ENCODE peak calls at places on chromosomes 13 and 19, in eight cellular contexts. Q is heart left ventricle, Z is IMR-90, A is astrocyte, W is testis, X is brain microvascular endothelial cell, H is ascending aorta, Y is right lobe of liver. T is an unnamed sample.

GRCh38 chr19:39874404-39874803 is 28.2 kb upstream of the FBL start:
- DNase-seq in Q (no peak), Z (no peak), A (no peak), W (no peak), X (no peak), H (no peak), Y (no peak), T (no peak)

GRCh38 chr19:3135961-3136683 is at the start of gene GNA15:
- DNase-seq in Q (no peak), Z (no peak), A (no peak), W (no peak), X (no peak), H (no peak), Y (no peak), T (no peak)

GRCh38 chr19:13784731-13785452 is 10.4 kb upstream of the ZSWIM4 start:
- DNase-seq in Q (peak; percentile 71), Z (peak; percentile 58), A (peak; percentile 53), W (peak; percentile 70), X (peak; percentile 40), H (peak; percentile 28), Y (peak; percentile 75), T (no peak)

GRCh38 chr19:4730740-4731171 is 7.1 kb upstream of the DPP9 start:
- DNase-seq in Q (no peak), Z (no peak), A (no peak), W (no peak), X (no peak), H (no peak), Y (no peak), T (no peak)

GRCh38 chr19:6108721-6109633 is 1.3 kb downstream of the RFX2 start:
- DNase-seq in Q (peak; percentile 74), Z (peak; percentile 66), A (peak; percentile 62), W (peak; percentile 54), X (no peak), H (no peak), Y (no peak), T (no peak)

GRCh38 chr19:23287620-23288019 is 37.4 kb upstream of the ZNF724 start:
- DNase-seq in Q (no peak), Z (no peak), A (no peak), W (no peak), X (no peak), H (no peak), Y (no peak), T (no peak)

GRCh38 chr19:35266149-35266903 is 2.4 kb upstream of the USF2 start:
- DNase-seq in Q (no peak), Z (no peak), A (no peak), W (peak; percentile 14), X (no peak), H (no peak), Y (no peak), T (no peak)

GRCh38 chr13:43763143-43763759 is 23.5 kb downstream of the ENOX1 start:
- DNase-seq in Q (no peak), Z (no peak), A (no peak), W (no peak), X (no peak), H (no peak), Y (no peak), T (no peak)

GRCh38 chr19:23440791-23441190 is 45.5 kb upstream of the ZNF91 start:
- DNase-seq in Q (no peak), Z (no peak), A (no peak), W (peak; percentile 29), X (no peak), H (no peak), Y (no peak), T (no peak)

GRCh38 chr19:44356383-44357111 is at the start of gene ZNF112:
- DNase-seq in Q (peak; percentile 91), Z (peak; percentile 91), A (peak; percentile 90), W (peak; percentile 96), X (peak; percentile 90), H (peak; percentile 41), Y (peak; percentile 94), T (peak; percentile 80)

GRCh38 chr13:112741835-112742570 is 52.2 kb downstream of the ATP11A start:
- DNase-seq in Q (no peak), Z (no peak), A (no peak), W (no peak), X (no peak), H (no peak), Y (no peak), T (no peak)

GRCh38 chr13:112740502-112741131 is 50.8 kb downstream of the ATP11A start:
- DNase-seq in Q (peak; percentile 87), Z (peak; percentile 95), A (peak; percentile 55), W (no peak), X (peak; percentile 71), H (no peak), Y (peak; percentile 71), T (peak; percentile 74)

GRCh38 chr13:112743451-112744305 is 53.8 kb downstream of the ATP11A start:
- DNase-seq in Q (no peak), Z (no peak), A (no peak), W (no peak), X (no peak), H (no peak), Y (no peak), T (no peak)

GRCh38 chr13:112742583-112742982 is 52.7 kb downstream of the ATP11A start:
- DNase-seq in Q (no peak), Z (no peak), A (no peak), W (no peak), X (no peak), H (no peak), Y (no peak), T (no peak)

DNA sequence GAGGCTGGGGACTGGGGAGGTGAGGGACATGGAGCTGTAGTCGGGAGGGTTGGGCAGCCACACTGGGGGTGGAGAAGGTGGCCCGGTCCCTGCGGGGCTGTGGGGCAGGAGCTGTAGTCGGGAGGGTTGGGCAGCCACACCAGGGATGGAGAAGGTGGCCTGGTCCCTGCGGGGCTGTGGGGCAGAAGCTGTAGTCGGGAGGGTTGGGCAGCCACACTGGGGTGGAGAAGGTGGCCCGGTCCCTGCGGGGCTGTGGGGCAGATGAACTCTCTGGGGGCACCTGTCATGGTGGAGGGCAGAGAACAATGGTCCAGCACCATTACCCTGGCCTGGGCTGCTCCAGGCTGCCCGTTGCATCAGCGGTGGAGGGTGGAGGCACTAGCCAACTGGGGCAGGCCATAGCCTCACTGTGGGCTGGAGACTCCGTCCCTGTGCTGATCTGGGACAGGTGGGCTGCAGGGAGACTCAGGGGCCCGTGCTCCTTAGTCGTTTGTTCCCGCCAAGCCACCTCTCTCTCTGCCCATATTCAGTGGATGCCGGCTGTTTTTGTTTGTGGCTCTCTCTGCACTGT is 51.4 kb downstream of the ATP11A start:
- DNase-seq in Q (no peak), Z (no peak), A (no peak), W (no peak), X (no peak), H (no peak), Y (no peak), T (no peak)
- H3K4me3 ChIP-seq in Q (peak overlapping the region; percentile 24), Z (no peak overlapping the region), A (no peak overlapping the region), W (no peak overlapping the region), X (no peak overlapping the region), H (no peak overlapping the region), Y (no peak overlapping the region), T (peak overlapping the region; percentile 63)

DNA sequence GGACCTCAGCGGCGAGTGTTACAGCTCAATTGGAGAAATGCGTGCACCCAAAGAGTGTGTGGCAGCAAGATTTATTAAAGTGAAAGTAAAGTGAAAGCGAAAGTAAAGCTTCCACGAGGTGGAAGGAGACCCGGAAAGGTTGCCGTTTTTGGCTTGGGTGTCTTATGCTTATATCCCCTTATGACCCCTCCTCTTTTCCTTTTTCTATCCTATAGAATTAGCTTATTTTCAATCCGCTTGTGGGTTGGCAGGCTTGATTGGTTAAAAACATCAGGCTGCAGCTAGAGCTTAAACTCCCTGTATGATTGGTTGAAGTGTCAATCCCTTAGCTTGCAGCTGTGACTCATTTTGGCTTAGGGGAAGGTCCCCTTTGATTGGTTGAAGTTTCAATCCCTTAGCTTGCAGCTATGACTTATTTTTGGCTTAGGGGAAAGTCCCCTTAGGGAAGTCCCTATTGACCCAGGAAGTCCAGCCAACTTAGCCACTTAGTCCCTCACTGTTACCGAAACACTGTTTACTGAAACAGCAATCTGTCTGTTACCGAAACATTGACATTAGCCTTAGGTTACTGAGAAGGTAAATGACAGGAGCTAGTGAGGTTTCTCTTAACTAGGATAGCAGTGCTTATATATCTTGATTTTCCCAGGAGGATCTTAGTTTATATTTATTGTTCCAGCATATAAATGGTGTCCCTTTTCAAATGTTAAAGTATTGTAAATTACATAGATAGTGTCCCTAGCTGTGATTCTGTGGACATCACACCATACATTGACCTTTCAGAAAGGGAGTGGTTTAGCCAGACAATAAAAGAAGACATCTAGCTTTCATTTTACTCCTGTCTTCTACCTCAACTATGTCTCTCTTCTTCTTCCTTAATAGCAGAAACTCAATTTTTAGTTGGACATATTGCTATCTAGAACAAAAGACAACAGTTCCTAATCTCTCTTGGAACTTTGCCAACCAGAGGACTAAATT is 575.8 kb downstream of the DACH1 start:
- DNase-seq in Q (peak; percentile 52), Z (peak; percentile 1), A (no peak), W (peak; percentile 20), X (peak; percentile 11), H (no peak), Y (no peak), T (no peak)
- H3K27ac ChIP-seq in Q (peak overlapping the region; percentile 26), Z (no peak overlapping the region), A (no peak overlapping the region), W (no peak overlapping the region), X (no peak overlapping the region), H (no peak overlapping the region), Y (peak overlapping the region; percentile 78), T (no peak overlapping the region)

DNA sequence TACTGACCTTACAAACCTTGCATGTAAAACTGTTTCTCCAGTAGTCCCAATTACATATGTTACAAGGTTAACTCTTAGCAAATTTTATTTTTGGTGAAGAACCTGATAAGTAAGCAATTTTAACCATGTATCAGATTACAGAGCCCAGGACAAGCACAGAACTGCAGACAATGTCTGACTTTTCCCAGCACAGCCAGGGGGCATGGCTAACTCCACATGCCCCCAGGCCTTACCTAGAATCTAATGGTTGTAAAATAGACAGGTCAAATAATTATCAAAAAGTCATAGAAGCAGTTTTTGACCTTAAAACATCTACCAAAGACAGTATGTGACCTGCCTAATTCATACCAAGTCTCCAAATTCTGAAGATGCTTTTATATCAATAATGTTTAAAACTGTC is 364.1 kb downstream of the FOXO1 start:
- DNase-seq in Q (no peak), Z (no peak), A (no peak), W (no peak), X (no peak), H (no peak), Y (no peak), T (no peak)
- H3K4me3 ChIP-seq in Q (no peak overlapping the region), Z (no peak overlapping the region), A (no peak overlapping the region), W (no peak overlapping the region), X (no peak overlapping the region), H (no peak overlapping the region), Y (no peak overlapping the region), T (no peak overlapping the region)

GRCh38 chr13:85230754-85231153 is 568.5 kb downstream of the SLITRK6 start:
- DNase-seq in Q (no peak), Z (peak; percentile 72), A (no peak), W (no peak), X (no peak), H (no peak), Y (no peak), T (no peak)

GRCh38 chr13:85241045-85241444 is 558.2 kb downstream of the SLITRK6 start:
- DNase-seq in Q (no peak), Z (peak; percentile 44), A (peak; percentile 75), W (no peak), X (peak; percentile 40), H (no peak), Y (no peak), T (no peak)

DNA sequence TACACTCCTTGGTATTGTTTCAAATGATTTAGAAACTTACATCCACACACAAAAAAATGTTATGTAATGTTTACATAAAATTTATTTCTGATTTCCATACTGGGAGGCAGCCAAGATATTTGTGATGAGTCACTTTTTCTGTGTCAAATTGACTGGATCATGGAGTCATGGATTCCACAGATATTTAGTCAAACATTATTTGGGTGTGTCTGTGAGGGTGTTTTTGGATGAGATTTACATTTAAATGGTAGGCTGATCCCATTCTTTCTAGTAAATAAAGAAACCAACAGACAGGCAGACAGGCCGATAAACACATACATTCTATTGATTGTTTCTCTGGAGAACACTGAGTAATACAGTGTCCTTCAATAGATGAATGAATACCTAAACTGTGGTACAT is 562.8 kb downstream of the SLITRK6 start:
- DNase-seq in Q (no peak), Z (peak; percentile 54), A (peak; percentile 56), W (no peak), X (peak; percentile 48), H (no peak), Y (no peak), T (no peak)
- H3K27ac ChIP-seq in Q (no peak overlapping the region), Z (no peak overlapping the region), A (no peak overlapping the region), W (no peak overlapping the region), X (no peak overlapping the region), H (no peak overlapping the region), Y (no peak overlapping the region), T (no peak overlapping the region)